ENCODE peak calls at places on chromosomes 11 and 22, in ten cellular contexts. F, K, L, U, R, D, Z, O, H and W are unnamed samples.
A peak's percentile ranks its signal among the peaks of the same experiment; 100 is the strongest.

GRCh38 chr11:126597041-126597440 is 241.6 kb downstream of the ST3GAL4 start:
- DNase-seq in F (no peak), K (no peak), L (no peak), U (no peak), R (no peak), D (no peak), Z (no peak), O (no peak), H (no peak), W (no peak)

GRCh38 chr11:96311120-96311568 is 31.9 kb downstream of the MAML2 start:
- DNase-seq in F (peak; percentile 71), K (peak; percentile 75), L (no peak), U (peak; percentile 73), R (no peak), D (no peak), Z (no peak), O (no peak), H (peak; percentile 34), W (no peak)

GRCh38 chr11:15434529-15434928 is 319.8 kb downstream of the INSC start:
- DNase-seq in F (no peak), K (no peak), L (no peak), U (no peak), R (no peak), D (no peak), Z (no peak), O (no peak), H (no peak), W (no peak)

GRCh38 chr11:56394381-56394780 is 18.1 kb upstream of the OR5AL1 start:
- DNase-seq in F (no peak), K (no peak), L (no peak), U (no peak), R (no peak), D (no peak), Z (no peak), O (no peak), H (no peak), W (no peak)

GRCh38 chr11:62575156-62575555 is 1.5 kb upstream of the EEF1G start:
- DNase-seq in F (no peak), K (no peak), L (no peak), U (no peak), R (no peak), D (no peak), Z (peak; percentile 66), O (no peak), H (no peak), W (peak; percentile 92)

GRCh38 chr22:27011131-27011530 is 353.7 kb downstream of the MIAT start:
- DNase-seq in F (no peak), K (no peak), L (no peak), U (no peak), R (no peak), D (no peak), Z (no peak), O (no peak), H (no peak), W (no peak)

GRCh38 chr11:72239296-72239848 is 4.6 kb downstream of the PHOX2A start:
- DNase-seq in F (peak; percentile 45), K (peak; percentile 47), L (no peak), U (no peak), R (peak; percentile 41), D (peak; percentile 93), Z (peak; percentile 83), O (peak; percentile 89), H (peak; percentile 64), W (peak; percentile 92)

GRCh38 chr11:123020968-123021367 is 39.3 kb upstream of the BSX start:
- DNase-seq in F (peak; percentile 59), K (peak; percentile 57), L (peak; percentile 33), U (peak; percentile 49), R (no peak), D (peak; percentile 73), Z (peak; percentile 65), O (no peak), H (peak; percentile 66), W (no peak)

GRCh38 chr11:2096001-2096918 is 42.9 kb downstream of the IGF2 start:
- DNase-seq in F (no peak), K (peak; percentile 14), L (no peak), U (peak; percentile 47), R (no peak), D (no peak), Z (peak; percentile 43), O (peak; percentile 53), H (no peak), W (no peak)

GRCh38 chr11:65424200-65425104 is 1.9 kb downstream of the NEAT1 start:
- DNase-seq in F (peak; percentile 56), K (peak; percentile 63), L (no peak), U (peak; percentile 43), R (peak; percentile 36), D (peak; percentile 91), Z (peak; percentile 79), O (peak; percentile 77), H (no peak), W (no peak)

GRCh38 chr11:12174145-12175143 is 64.1 kb downstream of the MICAL2 start:
- DNase-seq in F (peak; percentile 91), K (no peak), L (no peak), U (no peak), R (no peak), D (peak; percentile 57), Z (no peak), O (no peak), H (no peak), W (no peak)

GRCh38 chr11:64250406-64250874 is 890 bp upstream of the PLCB3 start:
- DNase-seq in F (no peak), K (no peak), L (no peak), U (no peak), R (no peak), D (no peak), Z (no peak), O (no peak), H (no peak), W (no peak)

GRCh38 chr11:14318581-14318981 is 40.4 kb downstream of the RRAS2 start:
- DNase-seq in F (peak; percentile 21), K (no peak), L (no peak), U (no peak), R (no peak), D (no peak), Z (no peak), O (no peak), H (no peak), W (no peak)

GRCh38 chr11:69129053-69129452 is 26.7 kb upstream of the SMIM38 start:
- DNase-seq in F (no peak), K (no peak), L (no peak), U (no peak), R (no peak), D (no peak), Z (no peak), O (no peak), H (no peak), W (no peak)
- TF ChIP-seq CTCF in F (no peak), K (no peak), L (no peak), U (no peak), R (no peak), D (no peak), Z (no peak), O (no peak), H (no peak), W (no peak)

GRCh38 chr22:41966607-41967240 is 2.5 kb upstream of the SEPTIN3 start:
- DNase-seq in F (peak; percentile 92), K (peak; percentile 88), L (peak; percentile 48), U (peak; percentile 83), R (peak; percentile 60), D (no peak), Z (no peak), O (no peak), H (peak; percentile 77), W (no peak)
- TF ChIP-seq CTCF in F (peak; percentile 41), K (peak; percentile 42), L (peak; percentile 37), U (peak; percentile 65), R (peak; percentile 9), D (no peak), Z (peak; percentile 35), O (peak; percentile 20), H (peak; percentile 50), W (peak; percentile 78)

GRCh38 chr11:57458410-57459111 is 1.8 kb upstream of the RTN4RL2 start:
- DNase-seq in F (peak; percentile 30), K (no peak), L (no peak), U (peak; percentile 2), R (no peak), D (peak; percentile 92), Z (peak; percentile 82), O (no peak), H (peak; percentile 67), W (no peak)

GRCh38 chr11:57458060-57458409 is 2.3 kb upstream of the RTN4RL2 start:
- DNase-seq in F (no peak), K (no peak), L (no peak), U (no peak), R (no peak), D (no peak), Z (no peak), O (no peak), H (no peak), W (no peak)

GRCh38 chr11:57457643-57458023 is 2.7 kb upstream of the RTN4RL2 start:
- DNase-seq in F (no peak), K (no peak), L (no peak), U (no peak), R (no peak), D (no peak), Z (no peak), O (no peak), H (no peak), W (no peak)

GRCh38 chr11:57459112-57460016 is 964 bp upstream of the RTN4RL2 start:
- DNase-seq in F (no peak), K (no peak), L (no peak), U (no peak), R (no peak), D (no peak), Z (no peak), O (no peak), H (peak; percentile 48), W (no peak)

GRCh38 chr11:57456960-57457642 is 3.2 kb upstream of the RTN4RL2 start:
- DNase-seq in F (peak; percentile 84), K (peak; percentile 87), L (peak; percentile 79), U (peak; percentile 73), R (peak; percentile 93), D (peak; percentile 98), Z (peak; percentile 92), O (peak; percentile 94), H (peak; percentile 92), W (no peak)
- TF ChIP-seq CTCF in F (peak; percentile 97), K (peak; percentile 94), L (peak; percentile 89), U (peak; percentile 98), R (peak; percentile 93), D (no peak), Z (peak; percentile 100), O (peak; percentile 87), H (peak; percentile 95), W (peak; percentile 96)

GRCh38 chr11:44948155-44948554 is 2.5 kb downstream of the TP53I11 start:
- DNase-seq in F (no peak), K (no peak), L (no peak), U (no peak), R (no peak), D (no peak), Z (no peak), O (no peak), H (no peak), W (no peak)

GRCh38 chr11:44950625-44951472 is at the start of gene TP53I11:
- DNase-seq in F (peak; percentile 57), K (peak; percentile 66), L (peak; percentile 48), U (peak; percentile 25), R (peak; percentile 46), D (peak; percentile 96), Z (peak; percentile 96), O (peak; percentile 88), H (peak; percentile 85), W (no peak)

GRCh38 chr11:44947114-44947513 is 3.6 kb downstream of the TP53I11 start:
- DNase-seq in F (no peak), K (no peak), L (no peak), U (no peak), R (no peak), D (no peak), Z (no peak), O (no peak), H (no peak), W (no peak)

GRCh38 chr11:44950036-44950624 is 553 bp downstream of the TP53I11 start:
- DNase-seq in F (no peak), K (no peak), L (no peak), U (no peak), R (no peak), D (peak; percentile 90), Z (peak; percentile 81), O (no peak), H (peak; percentile 60), W (no peak)

GRCh38 chr11:44949160-44950035 is 1.3 kb downstream of the TP53I11 start:
- DNase-seq in F (peak; percentile 31), K (peak; percentile 59), L (no peak), U (peak; percentile 18), R (no peak), D (peak; percentile 89), Z (peak; percentile 75), O (no peak), H (peak; percentile 72), W (no peak)
- TF ChIP-seq CTCF in F (peak; percentile 40), K (peak; percentile 65), L (peak; percentile 74), U (peak; percentile 77), R (no peak), D (no peak), Z (peak; percentile 61), O (peak; percentile 16), H (peak; percentile 65), W (peak; percentile 84)